ENCODE peak calls at places on chromosomes 13 and 19, in five cellular contexts. One of them, this sample, is unnamed.

GRCh38 chr19:480016-480855 is 16.1 kb upstream of the MADCAM1 start:
- DNase-seq in H1: no peak
- DNase-seq in neuronal stem cell: peak
- DNase-seq in trophoblast cell: no peak
- DNase-seq in IMR-90: no peak
- DNase-seq in this sample: peak

GRCh38 chr13:49308104-49308875 is 60.6 kb downstream of the CDADC1 start:
- DNase-seq in neuronal stem cell: no peak
- DNase-seq in H1: no peak
- DNase-seq in trophoblast cell: no peak
- DNase-seq in IMR-90: peak
- DNase-seq in this sample: no peak

GRCh38 chr13:95643009-95643408 is 1.5 kb downstream of the DZIP1 start:
- DNase-seq in trophoblast cell: no peak
- DNase-seq in IMR-90: no peak
- DNase-seq in neuronal stem cell: no peak
- DNase-seq in H1: no peak
- DNase-seq in this sample: peak

GRCh38 chr19:19493841-19494546 is 21.4 kb downstream of the TSSK6 start:
- DNase-seq in neuronal stem cell: no peak
- DNase-seq in H1: no peak
- DNase-seq in IMR-90: no peak
- DNase-seq in trophoblast cell: no peak
- DNase-seq in this sample: no peak

GRCh38 chr13:35771898-35772297 is 295.4 kb upstream of the MAB21L1 start:
- DNase-seq in H1: peak
- DNase-seq in IMR-90: peak
- DNase-seq in trophoblast cell: peak
- DNase-seq in neuronal stem cell: no peak
- DNase-seq in this sample: peak

GRCh38 chr19:1839658-1840540 is 8.4 kb downstream of the REXO1 start:
- DNase-seq in neuronal stem cell: no peak
- DNase-seq in IMR-90: no peak
- DNase-seq in H1: no peak
- DNase-seq in trophoblast cell: no peak
- DNase-seq in this sample: no peak

GRCh38 chr19:18153555-18154134 is 682 bp downstream of the PIK3R2 start:
- DNase-seq in IMR-90: no peak
- DNase-seq in neuronal stem cell: no peak
- DNase-seq in H1: no peak
- DNase-seq in trophoblast cell: no peak
- DNase-seq in this sample: no peak

GRCh38 chr19:13430790-13431582 is 75.3 kb downstream of the CACNA1A start:
- DNase-seq in IMR-90: peak
- DNase-seq in H1: no peak
- DNase-seq in trophoblast cell: peak
- DNase-seq in neuronal stem cell: peak
- DNase-seq in this sample: peak

GRCh38 chr19:3245050-3245449 is 20.6 kb downstream of the CELF5 start:
- DNase-seq in neuronal stem cell: no peak
- DNase-seq in IMR-90: no peak
- DNase-seq in trophoblast cell: no peak
- DNase-seq in H1: no peak
- DNase-seq in this sample: no peak

GRCh38 chr13:40152904-40153303 is 497.4 kb downstream of the COG6 start:
- DNase-seq in IMR-90: no peak
- DNase-seq in trophoblast cell: no peak
- DNase-seq in neuronal stem cell: no peak
- DNase-seq in H1: no peak
- DNase-seq in this sample: no peak

GRCh38 chr13:95292622-95293021 is 8.6 kb downstream of the ABCC4 start:
- DNase-seq in trophoblast cell: no peak
- DNase-seq in IMR-90: no peak
- DNase-seq in neuronal stem cell: no peak
- DNase-seq in H1: no peak
- DNase-seq in this sample: no peak

GRCh38 chr13:28489975-28490550 is 4.9 kb downstream of the FLT1 start:
- DNase-seq in H1: no peak
- DNase-seq in IMR-90: no peak
- DNase-seq in neuronal stem cell: no peak
- DNase-seq in trophoblast cell: no peak
- DNase-seq in this sample: peak

GRCh38 chr13:113903361-113903760 is 39.5 kb upstream of the GAS6 start:
- DNase-seq in H1: no peak
- DNase-seq in trophoblast cell: no peak
- DNase-seq in neuronal stem cell: no peak
- DNase-seq in IMR-90: peak
- DNase-seq in this sample: no peak

GRCh38 chr19:30518965-30519606 is 146.9 kb downstream of the ZNF536 start:
- DNase-seq in trophoblast cell: no peak
- DNase-seq in neuronal stem cell: no peak
- DNase-seq in H1: no peak
- DNase-seq in IMR-90: no peak
- DNase-seq in this sample: no peak
- H2AFZ ChIP-seq in trophoblast cell: no peak
- H2AFZ ChIP-seq in neuronal stem cell: no peak
- H2AFZ ChIP-seq in H1: no peak
- H2AFZ ChIP-seq in IMR-90: peak
- H2AFZ ChIP-seq in this sample: no peak

DNA sequence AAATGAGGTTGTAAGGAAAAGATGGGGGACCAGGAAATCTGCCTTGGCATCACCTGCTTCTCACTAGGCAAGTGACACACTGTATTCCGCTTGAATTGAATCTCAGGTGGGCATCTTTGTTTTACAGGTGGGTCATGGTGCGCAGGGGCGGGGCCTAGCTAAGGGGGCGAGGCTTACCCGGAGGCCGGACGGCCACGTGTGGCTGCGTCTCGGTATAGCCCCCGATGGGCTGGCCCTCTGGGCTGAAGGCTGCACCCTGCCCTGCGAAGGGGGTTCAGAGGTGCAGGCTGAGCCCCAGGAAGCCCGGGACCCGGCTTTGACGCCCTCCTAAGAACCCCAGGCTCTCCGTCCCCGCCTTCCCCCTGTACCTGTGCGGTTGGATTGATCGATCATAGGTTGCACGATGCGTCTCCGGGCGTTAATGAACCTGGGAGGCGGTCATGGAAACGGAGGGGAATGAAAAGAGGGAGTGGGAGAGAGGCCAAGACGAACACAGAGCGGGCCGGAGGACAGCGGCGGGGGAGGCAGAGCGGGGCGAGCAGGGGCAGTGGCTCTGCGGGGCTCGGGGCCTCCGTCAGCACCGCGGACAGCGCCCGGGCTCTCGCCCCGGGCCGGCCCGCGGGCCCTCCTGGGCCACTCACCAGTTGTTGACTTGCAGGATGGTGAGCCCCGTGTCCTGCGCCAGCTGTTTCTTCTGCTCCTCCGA is 12.5 kb downstream of the MEIS3 start:
- DNase-seq in neuronal stem cell: peak
- DNase-seq in trophoblast cell: peak
- DNase-seq in IMR-90: no peak
- DNase-seq in H1: no peak
- DNase-seq in this sample: no peak
- H3K4me3 ChIP-seq in neuronal stem cell: no peak
- H3K4me3 ChIP-seq in trophoblast cell: no peak
- H3K4me3 ChIP-seq in IMR-90: no peak
- H3K4me3 ChIP-seq in H1: peak
- H3K4me3 ChIP-seq in this sample: no peak

GRCh38 chr19:45370410-45371204 is at the start of gene ERCC2:
- DNase-seq in neuronal stem cell: peak
- DNase-seq in H1: peak
- DNase-seq in IMR-90: peak
- DNase-seq in trophoblast cell: peak
- DNase-seq in this sample: peak
- H3K18ac ChIP-seq in neuronal stem cell: peak
- H3K18ac ChIP-seq in H1: no peak
- H3K18ac ChIP-seq in IMR-90: peak
- H3K18ac ChIP-seq in trophoblast cell: peak
- H3K18ac ChIP-seq in this sample: peak

GRCh38 chr19:35247526-35248309 is 1.1 kb upstream of the LSR start:
- DNase-seq in H1: peak
- DNase-seq in neuronal stem cell: peak
- DNase-seq in trophoblast cell: peak
- DNase-seq in IMR-90: no peak
- DNase-seq in this sample: no peak

GRCh38 chr19:35249848-35250711 is 1.3 kb downstream of the LSR start:
- DNase-seq in IMR-90: no peak
- DNase-seq in H1: no peak
- DNase-seq in trophoblast cell: no peak
- DNase-seq in neuronal stem cell: no peak
- DNase-seq in this sample: no peak

GRCh38 chr19:35249146-35249847 is 495 bp downstream of the LSR start:
- DNase-seq in H1: no peak
- DNase-seq in IMR-90: no peak
- DNase-seq in neuronal stem cell: no peak
- DNase-seq in trophoblast cell: no peak
- DNase-seq in this sample: no peak

GRCh38 chr19:35246466-35247096 is 2.2 kb upstream of the LSR start:
- DNase-seq in H1: no peak
- DNase-seq in trophoblast cell: no peak
- DNase-seq in neuronal stem cell: no peak
- DNase-seq in IMR-90: no peak
- DNase-seq in this sample: no peak

GRCh38 chr19:35248310-35249145 is at the start of gene LSR:
- DNase-seq in IMR-90: no peak
- DNase-seq in neuronal stem cell: peak
- DNase-seq in H1: peak
- DNase-seq in trophoblast cell: peak
- DNase-seq in this sample: no peak
- H2AFZ ChIP-seq in IMR-90: no peak
- H2AFZ ChIP-seq in neuronal stem cell: peak
- H2AFZ ChIP-seq in H1: peak
- H2AFZ ChIP-seq in trophoblast cell: peak
- H2AFZ ChIP-seq in this sample: no peak

This sample was measured in mesenchymal stem cell.